ENCODE peak calls at places on chromosomes 1 and 21, in ten cellular contexts. I is tibial nerve, T is PC-9, B is WERI-Rb-1, H is testis, Q is HepG2, L is DND-41, F is right cardiac atrium, K is psoas muscle, D is left ventricle myocardium inferior. J is an unnamed sample.

GRCh38 chr1:6392081-6392879 is 1.3 kb downstream of the ACOT7 start:
- DNase-seq in I (no peak), T (no peak), B (no peak), H (no peak), Q (peak; percentile 58), L (peak; percentile 48), F (no peak), K (no peak), D (no peak), J (no peak)

GRCh38 chr1:34847094-34847493 is 12.5 kb downstream of the SMIM12 start:
- DNase-seq in I (no peak), T (no peak), B (no peak), H (no peak), Q (peak; percentile 88), L (no peak), F (no peak), K (no peak), D (no peak), J (no peak)

GRCh38 chr1:232678185-232678886 is 48.4 kb upstream of the SIPA1L2 start:
- DNase-seq in I (no peak), T (peak; percentile 64), B (no peak), H (no peak), Q (no peak), L (no peak), F (no peak), K (no peak), D (no peak), J (peak; percentile 90)

GRCh38 chr1:56255516-56256181 is 323.7 kb downstream of the PLPP3 start:
- DNase-seq in I (peak; percentile 92), T (no peak), B (no peak), H (peak; percentile 71), Q (no peak), L (no peak), F (peak; percentile 94), K (peak; percentile 88), D (peak; percentile 76), J (no peak)

GRCh38 chr1:9435854-9436253 is 103.4 kb upstream of the SLC25A33 start:
- DNase-seq in I (no peak), T (no peak), B (no peak), H (no peak), Q (no peak), L (no peak), F (peak; percentile 55), K (no peak), D (no peak), J (no peak)

GRCh38 chr1:35111106-35111505 is 31.9 kb downstream of the ZMYM1 start:
- DNase-seq in I (no peak), T (peak; percentile 44), B (no peak), H (no peak), Q (peak; percentile 27), L (no peak), F (no peak), K (no peak), D (no peak), J (no peak)

GRCh38 chr1:26066857-26067256 is 573 bp downstream of the TRIM63 start:
- DNase-seq in I (no peak), T (no peak), B (no peak), H (no peak), Q (no peak), L (no peak), F (peak; percentile 84), K (no peak), D (peak; percentile 79), J (no peak)

GRCh38 chr1:55720243-55720642 is 505.1 kb upstream of the USP24 start:
- DNase-seq in I (no peak), T (no peak), B (no peak), H (peak; percentile 51), Q (no peak), L (no peak), F (peak; percentile 49), K (peak; percentile 42), D (peak; percentile 55), J (no peak)

GRCh38 chr1:62530516-62531154 is 66.7 kb upstream of the ANGPTL3 start:
- DNase-seq in I (peak; percentile 40), T (no peak), B (no peak), H (peak; percentile 72), Q (peak; percentile 45), L (no peak), F (peak; percentile 68), K (no peak), D (peak; percentile 18), J (no peak)

GRCh38 chr21:42524341-42525227 is 10.9 kb downstream of the SLC37A1 start:
- DNase-seq in I (peak; percentile 54), T (no peak), B (no peak), H (peak; percentile 67), Q (peak; percentile 9), L (no peak), F (peak; percentile 86), K (peak; percentile 67), D (peak; percentile 61), J (no peak)

GRCh38 chr1:198491028-198491427 is 49.5 kb downstream of the ATP6V1G3 start:
- DNase-seq in I (no peak), T (no peak), B (no peak), H (no peak), Q (peak; percentile 9), L (no peak), F (no peak), K (no peak), D (no peak), J (no peak)

GRCh38 chr21:45776971-45777370 is 133.4 kb downstream of the PCBP3 start:
- DNase-seq in I (no peak), T (no peak), B (no peak), H (no peak), Q (no peak), L (no peak), F (no peak), K (no peak), D (no peak), J (no peak)

GRCh38 chr1:6498576-6499111 is 7.2 kb upstream of the PLEKHG5 start:
- DNase-seq in I (no peak), T (no peak), B (no peak), H (peak; percentile 32), Q (no peak), L (no peak), F (no peak), K (no peak), D (no peak), J (no peak)

GRCh38 chr1:7760245-7760644 is 10.9 kb upstream of the VAMP3 start:
- DNase-seq in I (no peak), T (no peak), B (no peak), H (no peak), Q (no peak), L (no peak), F (no peak), K (no peak), D (no peak), J (no peak)

GRCh38 chr1:16151200-16151708 is 4.6 kb downstream of the EPHA2 start:
- DNase-seq in I (no peak), T (no peak), B (peak; percentile 83), H (peak; percentile 53), Q (no peak), L (peak; percentile 64), F (peak; percentile 69), K (no peak), D (no peak), J (no peak)
- H3K27ac ChIP-seq in I (peak overlapping the region; percentile 95), T (peak overlapping the region; percentile 60), B (no peak overlapping the region), H (no peak overlapping the region), Q (peak overlapping the region; percentile 86), L (no peak overlapping the region), F (peak overlapping the region; percentile 25), K (no peak overlapping the region), D (peak overlapping the region; percentile 94), J (peak overlapping the region; percentile 99)

GRCh38 chr1:31054349-31054748 is 11.2 kb downstream of the PUM1 start:
- DNase-seq in I (no peak), T (no peak), B (no peak), H (no peak), Q (no peak), L (no peak), F (no peak), K (no peak), D (no peak), J (no peak)

GRCh38 chr1:31055501-31055900 is 10.0 kb downstream of the PUM1 start:
- DNase-seq in I (no peak), T (no peak), B (no peak), H (no peak), Q (no peak), L (no peak), F (no peak), K (no peak), D (no peak), J (no peak)

GRCh38 chr1:31054958-31055481 is 10.5 kb downstream of the PUM1 start:
- DNase-seq in I (no peak), T (no peak), B (no peak), H (no peak), Q (no peak), L (no peak), F (no peak), K (no peak), D (no peak), J (no peak)

GRCh38 chr1:31055953-31056352 is 9.6 kb downstream of the PUM1 start:
- DNase-seq in I (no peak), T (no peak), B (no peak), H (no peak), Q (no peak), L (no peak), F (no peak), K (no peak), D (no peak), J (no peak)

GRCh38 chr1:31058012-31058411 is 7.5 kb downstream of the PUM1 start:
- DNase-seq in I (no peak), T (no peak), B (no peak), H (no peak), Q (no peak), L (no peak), F (no peak), K (no peak), D (no peak), J (no peak)
- H3K27ac ChIP-seq in I (no peak overlapping the region), T (no peak overlapping the region), B (no peak overlapping the region), H (no peak overlapping the region), Q (no peak overlapping the region), L (no peak overlapping the region), F (no peak overlapping the region), K (no peak overlapping the region), D (no peak overlapping the region), J (no peak overlapping the region)

DNA sequence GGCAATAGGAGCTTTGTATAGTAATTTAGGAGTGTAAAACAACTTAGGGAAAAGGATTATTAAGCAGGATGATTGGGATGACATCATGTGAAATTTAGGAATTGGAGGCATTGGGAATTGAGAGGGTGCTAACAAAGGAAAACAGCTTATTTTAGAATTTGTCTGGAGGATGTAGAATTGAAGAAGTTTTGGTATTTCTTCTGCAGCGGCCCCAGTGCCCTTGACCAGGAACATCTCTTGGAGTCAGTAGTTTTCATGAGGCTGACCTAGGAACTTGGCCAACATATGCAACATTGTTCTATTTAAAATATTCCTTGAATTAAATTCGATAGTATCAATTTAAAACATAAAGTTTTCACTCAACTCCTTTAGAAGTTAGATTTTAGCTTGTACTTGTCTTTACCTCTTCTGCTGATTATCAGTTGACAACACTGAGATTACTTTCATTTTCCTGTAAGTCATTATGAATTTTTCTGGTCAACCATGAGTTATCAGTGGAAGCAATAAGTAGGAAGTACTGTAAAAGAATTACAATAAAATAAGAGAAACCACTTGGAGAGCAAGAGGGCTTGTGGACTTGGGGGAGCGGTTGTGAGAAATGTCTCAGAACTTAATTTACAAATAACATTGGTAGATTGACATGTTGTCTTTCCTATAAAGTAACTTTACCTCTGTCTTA is 52.8 kb downstream of the DYRK1A start:
- DNase-seq in I (no peak), T (no peak), B (no peak), H (no peak), Q (no peak), L (no peak), F (no peak), K (no peak), D (no peak), J (no peak)
- H3K27ac ChIP-seq in I (no peak overlapping the region), T (no peak overlapping the region), B (no peak overlapping the region), H (no peak overlapping the region), Q (no peak overlapping the region), L (no peak overlapping the region), F (no peak overlapping the region), K (peak overlapping the region; percentile 20), D (peak overlapping the region; percentile 21), J (no peak overlapping the region)

GRCh38 chr1:95809391-95809790 is 575.4 kb downstream of the RWDD3 start:
- DNase-seq in I (no peak), T (peak; percentile 12), B (no peak), H (no peak), Q (no peak), L (no peak), F (no peak), K (no peak), D (no peak), J (no peak)
- H3K27ac ChIP-seq in I (no peak overlapping the region), T (no peak overlapping the region), B (no peak overlapping the region), H (no peak overlapping the region), Q (no peak overlapping the region), L (no peak overlapping the region), F (no peak overlapping the region), K (no peak overlapping the region), D (no peak overlapping the region), J (no peak overlapping the region)

J was measured in epithelial cell of prostate.